ENCODE peak calls at places on chromosomes 11 and 22, in six cellular contexts. P, Y, F, X, W and E are unnamed samples.
A peak's percentile ranks its signal among the peaks of the same experiment; 100 is the strongest.

GRCh38 chr11:93476796-93477195 is 66.4 kb downstream of the SMCO4 start:
- DNase-seq in Y (no peak), X (no peak), F (peak; percentile 96), P (peak; percentile 29), W (no peak), E (no peak)

GRCh38 chr11:12827929-12828812 is 153.9 kb downstream of the TEAD1 start:
- DNase-seq in X (peak; percentile 70), W (no peak), Y (peak; percentile 29), P (peak; percentile 84), F (peak; percentile 74), E (peak; percentile 67)

GRCh38 chr11:108405706-108406105 is 61.6 kb downstream of the C11orf65 start:
- DNase-seq in X (no peak), Y (no peak), W (no peak), F (peak; percentile 54), P (peak; percentile 5), E (no peak)

GRCh38 chr11:117382746-117383145 is 55.1 kb downstream of the CEP164 start:
- DNase-seq in X (no peak), P (no peak), W (no peak), F (no peak), Y (no peak), E (no peak)

GRCh38 chr11:23973244-23973643 is 523.6 kb upstream of the LUZP2 start:
- DNase-seq in Y (no peak), X (no peak), F (no peak), P (peak; percentile 61), W (no peak), E (no peak)

GRCh38 chr11:119172513-119172912 is 4.0 kb downstream of the NLRX1 start:
- DNase-seq in X (no peak), P (no peak), W (peak; percentile 84), Y (no peak), F (no peak), E (no peak)

GRCh38 chr11:58867556-58867955 is 23.1 kb upstream of the GLYATL2 start:
- DNase-seq in P (no peak), Y (no peak), W (no peak), F (no peak), X (no peak), E (no peak)

GRCh38 chr22:44661070-44661469 is 40.9 kb upstream of the PRR5 start:
- DNase-seq in W (no peak), F (no peak), P (peak; percentile 32), X (peak; percentile 80), Y (no peak), E (peak; percentile 38)

GRCh38 chr22:41672780-41673509 is 15.7 kb downstream of the SNU13 start:
- DNase-seq in P (no peak), W (no peak), X (no peak), Y (no peak), F (peak; percentile 54), E (peak; percentile 10)

GRCh38 chr11:124930799-124931198 is 5.0 kb downstream of the HEPACAM start:
- DNase-seq in Y (no peak), F (no peak), X (no peak), P (no peak), W (no peak), E (no peak)

GRCh38 chr11:5040876-5041275 is 5.5 kb upstream of the OR52J3 start:
- DNase-seq in P (no peak), X (no peak), F (no peak), W (no peak), Y (no peak), E (no peak)

GRCh38 chr11:133064152-133064877 is 468.0 kb downstream of the OPCML start:
- DNase-seq in Y (peak; percentile 67), W (peak; percentile 18), X (peak; percentile 92), P (peak; percentile 84), F (no peak), E (peak; percentile 91)

GRCh38 chr11:74725701-74726100 is 5.5 kb downstream of the CHRDL2 start:
- DNase-seq in Y (no peak), F (no peak), W (no peak), X (no peak), P (no peak), E (no peak)

GRCh38 chr11:118211006-118211405 is 13.8 kb downstream of the JAML start:
- DNase-seq in P (peak; percentile 46), W (no peak), Y (peak; percentile 29), X (peak; percentile 82), F (no peak), E (no peak)

GRCh38 chr11:123694551-123694950 is 40.1 kb upstream of the SCN3B start:
- DNase-seq in F (peak; percentile 44), X (no peak), Y (no peak), P (no peak), W (no peak), E (no peak)

GRCh38 chr11:99325807-99326206 is 305.1 kb downstream of the CNTN5 start:
- DNase-seq in P (peak; percentile 84), X (no peak), F (peak; percentile 74), W (no peak), Y (peak; percentile 3), E (peak; percentile 36)

GRCh38 chr22:36986242-36986821 is 32.9 kb downstream of the TST start:
- DNase-seq in P (no peak), X (peak; percentile 21), F (no peak), W (peak; percentile 58), Y (no peak), E (no peak)

GRCh38 chr11:128506999-128507591 is 80.3 kb downstream of the ETS1 start:
- DNase-seq in W (no peak), X (no peak), Y (no peak), P (peak; percentile 97), F (peak; percentile 81), E (peak; percentile 87)

GRCh38 chr22:40128989-40129388 is 48.7 kb upstream of the TNRC6B start:
- DNase-seq in Y (no peak), F (no peak), W (no peak), X (no peak), P (no peak), E (no peak)

GRCh38 chr11:1573077-1573846 is 1.2 kb upstream of the DUSP8 start:
- DNase-seq in W (no peak), P (no peak), X (no peak), Y (no peak), F (no peak), E (no peak)

GRCh38 chr11:117823941-117824420 is 563 bp downstream of the FXYD2 start:
- DNase-seq in Y (no peak), X (no peak), W (no peak), P (peak; percentile 33), F (no peak), E (no peak)

GRCh38 chr11:2302280-2302843 is 549 bp downstream of the TSPAN32 start:
- DNase-seq in P (no peak), X (no peak), W (peak; percentile 51), Y (no peak), F (no peak), E (peak; percentile 16)

GRCh38 chr11:19938051-19938856 is 222.0 kb downstream of the DBX1 start:
- DNase-seq in Y (no peak), X (peak; percentile 74), W (peak; percentile 84), F (no peak), P (peak; percentile 55), E (peak; percentile 74)

GRCh38 chr11:119366690-119367620 is 14.5 kb downstream of the USP2 start:
- DNase-seq in X (no peak), W (no peak), P (no peak), Y (no peak), F (no peak), E (peak; percentile 6)

GRCh38 chr11:91326280-91326679 is 898.3 kb upstream of the FAT3 start:
- DNase-seq in Y (no peak), P (no peak), F (no peak), X (no peak), W (no peak), E (no peak)

GRCh38 chr11:124086447-124086846 is 28.8 kb upstream of the VWA5A start:
- DNase-seq in P (no peak), F (no peak), Y (no peak), W (no peak), X (peak; percentile 74), E (peak; percentile 18)

GRCh38 chr11:95764267-95764898 is 25.2 kb downstream of the FAM76B start:
- DNase-seq in X (peak; percentile 69), P (peak; percentile 55), Y (no peak), W (peak; percentile 58), F (peak; percentile 59), E (peak; percentile 74)

GRCh38 chr22:37815593-37815992 is 7.6 kb upstream of the GALR3 start:
- DNase-seq in P (no peak), Y (no peak), X (no peak), W (no peak), F (no peak), E (no peak)

GRCh38 chr11:77302752-77303151 is 1.3 kb upstream of the GDPD4 start:
- DNase-seq in W (no peak), P (no peak), Y (no peak), X (no peak), F (no peak), E (no peak)
- TF ChIP-seq CTCF in W (no peak), P (no peak), Y (no peak), X (no peak), F (no peak), E (no peak)

DNA sequence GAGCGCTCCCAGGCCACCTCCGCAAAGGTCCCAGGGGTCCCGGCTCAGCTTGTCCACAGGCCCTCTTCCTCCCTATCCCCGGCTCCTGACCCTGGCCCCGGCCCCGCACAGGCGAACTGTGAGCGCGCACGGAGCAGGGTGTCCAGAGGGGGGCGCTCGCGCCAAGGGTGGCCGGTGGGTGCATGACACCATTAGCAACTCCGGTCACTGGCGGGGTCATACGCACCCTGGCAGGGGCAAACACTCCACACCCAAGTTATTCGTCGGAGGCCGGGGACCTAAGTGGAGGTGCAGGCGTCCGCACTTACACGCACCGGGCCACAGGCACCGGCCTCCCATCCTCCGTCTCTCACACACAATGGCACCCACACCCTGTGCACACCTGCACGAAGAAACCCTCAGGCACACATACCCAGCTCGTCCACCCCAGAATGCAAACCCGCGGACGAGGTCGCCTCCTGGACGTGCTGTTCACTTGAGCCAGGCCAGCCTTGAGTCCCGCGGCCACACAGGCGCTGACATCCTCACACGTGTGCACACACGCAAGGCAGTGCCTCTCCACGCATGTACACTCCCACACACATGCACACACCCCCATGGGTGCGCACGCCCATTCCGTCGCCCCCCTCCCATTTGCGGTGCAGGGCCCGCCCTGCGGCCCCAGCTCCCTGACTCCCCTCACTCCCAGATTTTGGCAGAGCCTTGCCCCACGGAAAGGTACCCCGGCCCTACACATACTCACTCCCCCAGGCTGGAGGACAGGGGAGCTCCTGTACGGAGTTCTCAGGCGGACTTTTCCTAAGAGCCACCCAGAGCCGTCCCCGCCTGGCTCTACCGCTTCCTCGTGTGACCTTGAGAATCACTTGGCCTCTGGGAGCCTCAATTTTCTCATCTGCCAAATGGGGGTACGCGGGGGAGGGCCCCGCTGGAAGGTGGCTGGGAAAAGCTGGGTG is at the start of gene RASGRP2:
- DNase-seq in X (peak; percentile 58), W (peak; percentile 74), P (no peak), F (no peak), Y (no peak), E (peak; percentile 58)
- TF ChIP-seq EZH2 in X (peak; percentile 79), W (no peak), P (peak; percentile 98), F (no peak), Y (peak; percentile 44), E (no peak)

GRCh38 chr11:50030193-50030592 is 2.5 kb upstream of the OR4C45 start:
- DNase-seq in W (no peak), Y (no peak), X (no peak), F (no peak), P (no peak), E (no peak)

GRCh38 chr11:50037282-50037681 is 4.6 kb downstream of the OR4C45 start:
- DNase-seq in P (no peak), F (no peak), W (no peak), X (no peak), Y (no peak), E (no peak)

GRCh38 chr11:50032574-50032973 is at the start of gene OR4C45:
- DNase-seq in Y (no peak), W (no peak), X (no peak), P (no peak), F (no peak), E (no peak)
- H3K9me3 ChIP-seq in Y (peaks cover 51% of the 10 kb centered on the region), W (no peaks in the 10 kb centered on the region), X (peaks cover 28% of the 10 kb centered on the region), P (no peaks in the 10 kb centered on the region), F (no peaks in the 10 kb centered on the region), E (no peaks in the 10 kb centered on the region)

GRCh38 chr22:19785461-19786263 is 25.1 kb downstream of the TBX1 start:
- DNase-seq in F (no peak), Y (no peak), W (no peak), P (no peak), X (no peak), E (no peak)
- TF ChIP-seq CTCF in F (no peak), Y (no peak), W (no peak), P (no peak), X (no peak), E (no peak)